ENCODE peak calls at places on chromosome 20, in eight cellular contexts. G is kidney tubule cell, L is vagina, M is ACHN, C is SK-N-SH, Z is EH, P is uterus, H is T-helper 2 cell. U is an unnamed sample.

GRCh38 chr20:31721408-31722332 is 998 bp downstream of the BCL2L1 start:
- DNase-seq in L (no peak), M (no peak), C (no peak), G (no peak), H (no peak), Z (no peak), P (peak), U (peak)

GRCh38 chr20:5482791-5483190 is 166.0 kb upstream of the PROKR2 start:
- DNase-seq in C (no peak), Z (peak), G (no peak), L (no peak), P (no peak), H (no peak), M (no peak), U (no peak)

GRCh38 chr20:59094576-59094975 is 52.0 kb upstream of the PRELID3B start:
- DNase-seq in G (no peak), H (no peak), P (no peak), Z (no peak), L (no peak), C (no peak), M (no peak), U (no peak)

GRCh38 chr20:57772349-57772964 is 62.6 kb upstream of the PMEPA1 start:
- DNase-seq in P (no peak), C (no peak), H (no peak), L (no peak), M (peak), G (peak), Z (peak), U (peak)

GRCh38 chr20:62359491-62360121 is 7.5 kb downstream of the LAMA5 start:
- DNase-seq in Z (no peak), P (no peak), G (peak), L (no peak), M (peak), C (no peak), H (no peak), U (peak)

GRCh38 chr20:5734559-5735137 is 15.6 kb upstream of the SHLD1 start:
- DNase-seq in H (no peak), L (no peak), C (no peak), Z (no peak), P (no peak), G (peak), M (no peak), U (no peak)

GRCh38 chr20:10853176-10853575 is 179.4 kb upstream of the JAG1 start:
- DNase-seq in L (no peak), M (peak), H (no peak), P (no peak), C (no peak), Z (no peak), G (peak), U (peak)

GRCh38 chr20:39897781-39898466 is 791.1 kb downstream of the MAFB start:
- DNase-seq in P (no peak), M (no peak), C (no peak), H (no peak), L (no peak), Z (peak), G (no peak), U (peak)

GRCh38 chr20:59000326-59000725 is 6.7 kb downstream of the CTSZ start:
- DNase-seq in Z (no peak), P (no peak), M (no peak), C (no peak), H (no peak), G (no peak), L (no peak), U (no peak)

GRCh38 chr20:41169791-41170351 is 32.5 kb downstream of the PLCG1 start:
- DNase-seq in M (no peak), H (no peak), C (no peak), L (no peak), G (peak), Z (peak), P (peak), U (peak)

GRCh38 chr20:46058656-46059281 is 29.8 kb downstream of the SLC12A5 start:
- DNase-seq in L (peak), Z (peak), M (no peak), G (no peak), H (no peak), P (no peak), C (no peak), U (peak)

GRCh38 chr20:57586943-57587277 is 26.0 kb downstream of the PCK1 start:
- DNase-seq in H (no peak), C (no peak), P (no peak), G (no peak), M (no peak), Z (no peak), L (no peak), U (no peak)

GRCh38 chr20:42308980-42309524 is 690.9 kb upstream of the CHD6 start:
- DNase-seq in Z (no peak), G (no peak), M (no peak), H (no peak), C (no peak), L (no peak), P (no peak), U (no peak)

U was measured in astrocyte of the hippocampus.